ENCODE peak calls at places on chromosome 10, in ten cellular contexts. L, R, X, Q, I, V, D, C, B and G are unnamed samples.

GRCh38 chr10:48608926-48609325 is 4.1 kb upstream of the ARHGAP22 start:
- DNase-seq in L (no peak), X (no peak), D (peak; percentile 37), C (no peak), R (no peak), V (no peak), B (no peak), Q (no peak), I (no peak), G (no peak)

GRCh38 chr10:130013938-130014733 is 50.1 kb upstream of the EBF3 start:
- DNase-seq in R (no peak), Q (no peak), C (no peak), I (no peak), B (no peak), L (no peak), V (no peak), X (no peak), D (no peak), G (no peak)

GRCh38 chr10:80660736-80661135 is 123.0 kb downstream of the SH2D4B start:
- DNase-seq in C (no peak), L (no peak), V (no peak), D (no peak), X (no peak), B (no peak), I (no peak), Q (no peak), R (no peak), G (no peak)

GRCh38 chr10:99661370-99661749 is 2.1 kb downstream of the ENTPD7 start:
- DNase-seq in Q (peak; percentile 86), R (no peak), I (no peak), C (no peak), B (no peak), X (no peak), V (no peak), D (peak; percentile 81), L (no peak), G (no peak)

GRCh38 chr10:103155485-103156085 is 37.5 kb downstream of the NT5C2 start:
- DNase-seq in R (no peak), D (no peak), I (no peak), V (no peak), L (no peak), B (no peak), X (no peak), Q (no peak), C (peak; percentile 34), G (no peak)

GRCh38 chr10:86753056-86753455 is 3.4 kb upstream of the BMPR1A start:
- DNase-seq in L (no peak), B (no peak), R (no peak), C (no peak), I (no peak), X (no peak), Q (no peak), D (no peak), V (no peak), G (peak; percentile 17)

GRCh38 chr10:93595378-93596288 is 5.4 kb downstream of the RBP4 start:
- DNase-seq in X (no peak), Q (no peak), D (no peak), R (no peak), C (no peak), I (no peak), V (no peak), B (no peak), L (no peak), G (no peak)

GRCh38 chr10:48604408-48605263 is at the start of gene ARHGAP22:
- DNase-seq in R (no peak), V (peak; percentile 50), Q (no peak), I (no peak), D (peak; percentile 28), C (no peak), B (no peak), X (peak; percentile 76), L (no peak), G (peak; percentile 31)

DNA sequence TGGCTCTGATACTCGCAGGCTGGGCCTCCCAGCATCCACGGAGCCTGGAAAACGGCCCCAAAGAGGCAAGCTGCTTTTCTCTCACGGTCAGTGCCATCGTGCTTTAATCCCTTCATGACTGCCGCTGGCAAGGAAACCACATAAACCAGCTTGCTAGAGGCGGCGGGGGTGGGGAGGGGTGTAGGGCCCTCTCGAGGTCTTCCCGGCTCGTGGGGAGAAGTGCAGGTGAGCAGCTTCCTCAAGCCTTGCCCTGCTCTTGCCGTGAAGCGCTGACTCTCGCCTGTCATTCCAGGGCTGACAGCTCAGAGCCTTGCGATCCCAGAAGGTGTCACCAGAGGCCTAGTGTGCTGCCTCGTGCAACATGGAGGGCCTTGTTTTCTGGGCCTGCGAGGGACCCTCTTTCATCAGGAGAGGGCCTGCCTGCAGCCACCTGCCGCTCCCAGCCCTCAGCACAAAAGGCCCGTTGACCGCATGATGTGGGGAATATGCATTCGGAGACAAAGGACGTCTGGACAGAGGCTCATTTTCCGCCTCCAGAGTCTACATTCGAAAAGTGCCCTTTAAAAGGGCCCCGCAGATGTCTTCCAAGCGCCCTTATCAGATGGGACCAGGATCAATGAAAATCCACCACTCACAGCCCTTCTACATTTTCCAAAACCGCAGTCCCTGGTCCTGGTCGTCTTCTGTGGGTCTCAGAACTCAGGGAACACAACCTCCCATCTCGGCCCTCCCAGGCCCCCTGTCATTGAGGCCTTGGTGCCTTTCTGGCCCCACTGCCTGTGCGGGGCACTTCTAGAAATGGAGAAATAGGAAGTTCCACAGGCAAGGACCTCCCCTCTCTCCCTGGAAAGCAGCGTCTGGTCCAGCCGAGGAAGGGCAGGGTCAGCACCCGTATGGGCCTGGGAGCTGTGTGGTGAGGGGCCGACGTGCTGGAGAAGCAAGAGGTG is 58.7 kb downstream of the ZRANB1 start:
- DNase-seq in L (peak; percentile 59), X (no peak), V (no peak), C (no peak), D (no peak), R (peak; percentile 39), B (no peak), Q (peak; percentile 78), I (no peak), G (no peak)
- TF ChIP-seq CTCF in L (no peak), X (no peak), V (peak; percentile 21), C (peak; percentile 35), D (no peak), R (no peak), B (no peak), Q (peak; percentile 16), I (peak; percentile 16), G (no peak)

DNA sequence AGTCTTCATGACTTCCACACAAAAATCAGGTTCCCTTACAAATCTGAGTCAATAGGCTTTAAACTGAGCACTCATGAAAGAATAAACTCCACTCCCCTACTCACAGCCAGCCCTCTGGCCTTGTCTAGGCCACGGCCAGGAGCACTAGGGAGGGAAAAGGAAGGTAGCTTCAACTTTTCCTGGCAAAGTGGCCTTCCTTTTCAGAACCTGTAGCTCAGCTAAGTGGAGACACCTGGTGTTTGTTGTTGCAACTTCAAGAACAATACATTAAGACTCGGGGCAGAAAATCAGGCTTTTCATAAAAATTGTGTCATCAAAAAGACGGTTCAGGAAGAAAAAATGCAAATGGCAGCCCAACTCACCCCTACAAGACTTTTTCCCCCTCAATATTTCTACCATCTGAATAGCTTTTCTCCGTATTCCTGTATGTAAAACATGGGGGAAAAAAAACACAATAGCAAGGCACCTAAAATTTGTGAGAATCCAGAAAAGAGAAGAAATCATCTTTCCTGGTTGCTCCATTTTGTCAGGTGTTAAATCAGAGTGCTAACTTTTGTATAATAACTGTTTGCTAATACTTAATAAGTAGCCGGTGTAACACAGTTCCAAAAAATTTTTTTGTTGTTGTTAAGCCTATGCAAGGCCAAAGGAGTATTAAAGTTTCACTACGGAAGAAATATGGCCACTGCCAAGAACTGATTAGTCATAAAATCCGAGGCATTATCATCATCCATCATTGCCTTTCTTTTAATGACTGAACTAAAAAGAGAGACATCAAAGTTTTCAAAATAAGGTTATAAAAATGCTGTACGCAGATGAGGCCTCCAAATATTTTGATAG is 66.2 kb upstream of the ARID5B start:
- DNase-seq in D (peak; percentile 87), Q (peak; percentile 82), I (peak; percentile 44), L (no peak), B (peak; percentile 71), X (no peak), R (no peak), C (peak; percentile 44), V (peak; percentile 59), G (peak; percentile 59)
- H3K4me3 ChIP-seq in D (no peak overlapping the region), Q (peak overlapping the region; percentile 26), I (no peak overlapping the region), L (no peak overlapping the region), B (peak overlapping the region; percentile 41), X (no peak overlapping the region), R (no peak overlapping the region), C (no peak overlapping the region), V (no peak overlapping the region), G (no peak overlapping the region)

DNA sequence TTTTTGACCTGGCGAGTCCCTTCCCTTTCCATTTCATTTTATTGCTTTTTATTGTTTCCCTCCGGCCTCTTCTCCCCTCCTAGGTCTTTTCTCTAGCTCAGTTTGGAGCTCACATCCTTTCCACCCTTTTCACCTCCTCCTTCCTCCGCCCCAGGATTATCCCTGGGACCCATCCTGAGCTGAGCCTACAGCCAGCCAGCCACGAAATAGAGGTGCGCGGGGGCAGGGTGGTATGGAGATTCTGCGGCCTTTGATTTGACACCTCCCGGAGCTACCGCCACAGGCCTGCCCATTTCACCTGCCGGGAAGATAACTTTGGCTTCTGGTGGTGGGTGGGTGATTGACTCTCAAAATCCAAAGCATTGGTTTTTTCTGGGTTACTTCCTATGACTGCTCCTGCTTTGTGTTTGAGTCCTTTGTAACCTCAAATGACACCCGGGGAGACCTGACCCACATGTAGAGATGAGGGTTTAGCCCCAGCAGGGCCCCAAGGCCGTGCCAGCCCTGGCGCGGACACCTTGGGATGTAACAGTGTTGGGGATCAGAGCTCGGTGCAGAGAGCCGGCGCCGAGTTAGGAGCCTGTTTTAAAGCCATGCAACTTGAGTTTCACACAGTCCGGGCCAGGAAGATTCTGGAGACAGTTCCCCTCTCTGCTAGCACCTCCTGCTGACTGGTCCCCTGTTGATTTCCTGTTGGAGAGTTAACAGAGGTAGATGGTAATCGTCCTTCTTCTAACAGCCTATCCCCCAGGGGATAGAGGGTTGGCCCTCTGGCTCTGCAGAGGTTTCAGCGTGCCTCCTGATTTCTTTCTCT is 1.5 kb downstream of the DUSP5 start:
- DNase-seq in C (peak; percentile 21), L (no peak), X (no peak), R (no peak), V (peak; percentile 70), Q (peak; percentile 60), D (peak; percentile 57), I (peak; percentile 53), B (no peak), G (peak; percentile 82)
- TF ChIP-seq CTCF in C (peak; percentile 31), L (no peak), X (no peak), R (no peak), V (peak; percentile 17), Q (no peak), D (peak; percentile 18), I (peak; percentile 72), B (peak; percentile 50), G (peak; percentile 40)

GRCh38 chr10:118752401-118752800 is 2.4 kb downstream of the CACUL1 start:
- DNase-seq in R (no peak), D (no peak), L (no peak), I (no peak), B (no peak), Q (no peak), X (no peak), C (no peak), V (no peak), G (no peak)

GRCh38 chr10:118751272-118751671 is 3.5 kb downstream of the CACUL1 start:
- DNase-seq in I (no peak), C (no peak), B (no peak), Q (no peak), R (no peak), X (no peak), D (no peak), V (no peak), L (no peak), G (no peak)

GRCh38 chr10:118754132-118754555 is 626 bp downstream of the CACUL1 start:
- DNase-seq in I (peak; percentile 26), R (peak; percentile 75), D (peak; percentile 35), B (no peak), V (peak; percentile 62), Q (peak; percentile 13), C (peak; percentile 35), L (peak; percentile 86), X (peak; percentile 81), G (peak; percentile 48)

GRCh38 chr10:118754556-118755423 is at the start of gene CACUL1:
- DNase-seq in D (peak; percentile 100), L (peak; percentile 100), C (peak; percentile 97), R (peak; percentile 100), X (peak; percentile 100), V (peak; percentile 100), B (peak; percentile 100), Q (peak; percentile 99), I (peak; percentile 99), G (peak; percentile 100)

GRCh38 chr10:118753331-118753730 is 1.4 kb downstream of the CACUL1 start:
- DNase-seq in V (no peak), X (no peak), R (no peak), Q (peak; percentile 37), I (no peak), C (no peak), B (no peak), D (peak; percentile 15), L (no peak), G (peak; percentile 8)
- H3K4me3 ChIP-seq in V (peak overlapping the region; percentile 80), X (peak overlapping the region; percentile 77), R (peak overlapping the region; percentile 7), Q (peak overlapping the region; percentile 98), I (peak overlapping the region; percentile 98), C (peak overlapping the region; percentile 83), B (peak overlapping the region; percentile 94), D (peak overlapping the region; percentile 95), L (peak overlapping the region; percentile 87), G (peak overlapping the region; percentile 89)